ENCODE peak calls at places on chromosomes 2 and 18, in seven cellular contexts. E is neuronal stem cell, F is IMR-90, P is mesendoderm, H is H9, X is H1, Y is mesenchymal stem cell. S is an unnamed sample.

GRCh38 chr18:3383381-3383915 is 66.5 kb upstream of the TGIF1 start:
- DNase-seq in F (no peak), E (peak), H (no peak), X (no peak), Y (peak), P (peak), S (peak)

GRCh38 chr18:58205087-58205779 is 161.2 kb downstream of the NEDD4L start:
- DNase-seq in H (no peak), F (peak), E (no peak), Y (peak), P (no peak), X (no peak), S (peak)

GRCh38 chr18:25284861-25285574 is 66.9 kb downstream of the ZNF521 start:
- DNase-seq in E (no peak), P (peak), Y (peak), F (peak), H (no peak), X (no peak), S (no peak)

GRCh38 chr2:98482362-98482761 is 37.7 kb downstream of the INPP4A start:
- DNase-seq in X (no peak), Y (no peak), F (no peak), H (no peak), E (no peak), P (no peak), S (no peak)

GRCh38 chr2:30847329-30847728 is 40.1 kb upstream of the CAPN13 start:
- DNase-seq in Y (no peak), E (no peak), F (no peak), H (no peak), X (no peak), P (no peak), S (peak)

GRCh38 chr2:235493775-235494715 is at the start of gene AGAP1:
- DNase-seq in X (peak), H (peak), F (peak), Y (peak), E (peak), P (peak), S (peak)

GRCh38 chr2:145253492-145253891 is 733.6 kb upstream of the ZEB2 start:
- DNase-seq in Y (no peak), P (no peak), F (no peak), E (no peak), H (no peak), X (no peak), S (no peak)

GRCh38 chr2:11617527-11617926 is 52.5 kb downstream of the NTSR2 start:
- DNase-seq in X (no peak), P (no peak), F (no peak), H (no peak), Y (no peak), E (no peak), S (no peak)

GRCh38 chr18:577606-578005 is 2.6 kb upstream of the CETN1 start:
- DNase-seq in P (peak), F (no peak), H (no peak), X (no peak), E (no peak), Y (peak), S (no peak)

GRCh38 chr2:211203986-211204385 is 647.6 kb downstream of the CPS1 start:
- DNase-seq in X (no peak), Y (no peak), F (no peak), E (no peak), H (no peak), P (no peak), S (no peak)

GRCh38 chr2:85846411-85846810 is 42.4 kb downstream of the ST3GAL5 start:
- DNase-seq in F (peak), H (no peak), Y (peak), P (no peak), E (no peak), X (no peak), S (peak)

GRCh38 chr2:9710311-9710710 is 79.5 kb upstream of the YWHAQ start:
- DNase-seq in P (no peak), H (no peak), E (no peak), X (no peak), F (no peak), Y (no peak), S (no peak)

GRCh38 chr2:8480936-8481335 is 200.9 kb upstream of the ID2 start:
- DNase-seq in Y (no peak), X (no peak), H (no peak), F (no peak), P (no peak), E (no peak), S (no peak)

GRCh38 chr18:45054595-45054994 is 373.9 kb downstream of the SETBP1 start:
- DNase-seq in F (no peak), H (no peak), Y (no peak), X (no peak), E (no peak), P (no peak), S (peak)

GRCh38 chr18:73774836-73775509 is 372.7 kb downstream of the FBXO15 start:
- DNase-seq in F (no peak), X (no peak), H (peak), E (no peak), Y (no peak), P (peak), S (no peak)

GRCh38 chr2:241011296-241011600 is 12.8 kb downstream of the SNED1 start:
- DNase-seq in Y (no peak), P (no peak), E (no peak), X (no peak), F (no peak), H (peak), S (no peak)

GRCh38 chr2:51997571-51997970 is 965.6 kb upstream of the NRXN1 start:
- DNase-seq in F (no peak), Y (no peak), X (no peak), H (no peak), P (peak), E (no peak), S (peak)

GRCh38 chr18:32937007-32937540 is 164.3 kb upstream of the KLHL14 start:
- DNase-seq in Y (peak), X (no peak), P (no peak), F (no peak), H (no peak), E (no peak), S (no peak)

GRCh38 chr2:74746480-74746879 is 87.4 kb upstream of the HK2 start:
- DNase-seq in X (no peak), F (no peak), E (no peak), P (no peak), H (no peak), Y (no peak), S (peak)

GRCh38 chr2:74743778-74744177 is 89.7 kb downstream of the SEMA4F start:
- DNase-seq in E (no peak), Y (no peak), H (no peak), F (no peak), P (no peak), X (no peak), S (no peak)

GRCh38 chr2:74744731-74745505 is 89.0 kb upstream of the HK2 start:
- DNase-seq in P (no peak), X (no peak), H (no peak), Y (no peak), F (no peak), E (no peak), S (peak)

GRCh38 chr2:74747411-74748080 is 86.4 kb upstream of the HK2 start:
- DNase-seq in X (no peak), P (no peak), E (no peak), F (peak), Y (peak), H (no peak), S (peak)

DNA sequence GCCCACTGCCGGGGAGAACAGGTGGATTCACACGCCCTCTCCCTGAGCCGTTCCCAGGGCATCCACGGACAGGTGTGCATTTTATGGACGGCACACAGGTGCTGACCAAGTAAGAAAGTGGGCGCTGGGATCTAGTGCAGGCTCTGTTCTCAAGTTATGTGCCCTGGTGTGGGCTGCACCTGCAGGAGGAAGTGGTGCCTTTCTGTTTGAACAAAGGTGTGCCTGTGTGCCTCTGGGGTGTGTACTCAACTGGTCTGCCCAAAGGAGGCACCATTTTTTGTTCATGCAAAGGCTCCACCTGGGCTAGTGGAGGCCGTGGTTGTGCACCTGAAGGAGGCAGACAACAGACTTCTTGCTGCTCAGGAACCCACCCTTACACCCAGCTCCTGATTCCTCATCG is 88.2 kb upstream of the HK2 start:
- DNase-seq in Y (no peak), X (no peak), P (no peak), H (no peak), E (no peak), F (no peak), S (no peak)
- H3K23ac ChIP-seq in Y (no peak), X (no peak), P (no peak), H (no peak), E (no peak), F (no peak), S (no peak)

DNA sequence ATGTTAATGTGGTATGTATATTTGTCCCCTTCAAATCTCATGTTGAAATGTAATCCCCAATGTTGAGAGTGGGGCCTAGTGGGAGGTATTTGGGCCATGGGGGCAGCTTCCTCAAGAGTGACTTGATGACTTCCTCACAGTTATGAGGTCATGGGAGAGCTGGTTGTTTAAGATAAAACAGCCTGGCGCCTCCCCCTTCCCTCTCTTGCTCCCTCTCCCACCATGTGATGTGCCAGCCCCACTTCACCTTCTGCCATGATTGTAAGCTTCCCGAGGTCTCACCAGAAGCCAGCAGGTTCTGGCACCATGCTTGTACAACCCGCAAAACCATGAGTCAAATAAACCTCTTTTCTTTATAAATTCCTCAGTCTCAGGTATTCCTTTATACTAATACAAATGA is 258.3 kb upstream of the POU3F3 start:
- DNase-seq in E (no peak), F (no peak), Y (no peak), P (no peak), H (no peak), X (no peak), S (no peak)
- H2BK5ac ChIP-seq in E (no peak), F (no peak), Y (no peak), P (no peak), H (no peak), X (no peak), S (no peak)

GRCh38 chr2:206573793-206574192 is 68.5 kb upstream of the FAM237A start:
- DNase-seq in P (no peak), X (no peak), Y (no peak), F (no peak), H (no peak), E (no peak), S (no peak)

GRCh38 chr2:206572725-206573124 is 69.6 kb upstream of the FAM237A start:
- DNase-seq in X (no peak), Y (no peak), H (no peak), P (no peak), F (peak), E (no peak), S (peak)

GRCh38 chr2:206565666-206566065 is 76.6 kb upstream of the FAM237A start:
- DNase-seq in F (no peak), H (no peak), E (no peak), Y (no peak), X (no peak), P (no peak), S (no peak)

DNA sequence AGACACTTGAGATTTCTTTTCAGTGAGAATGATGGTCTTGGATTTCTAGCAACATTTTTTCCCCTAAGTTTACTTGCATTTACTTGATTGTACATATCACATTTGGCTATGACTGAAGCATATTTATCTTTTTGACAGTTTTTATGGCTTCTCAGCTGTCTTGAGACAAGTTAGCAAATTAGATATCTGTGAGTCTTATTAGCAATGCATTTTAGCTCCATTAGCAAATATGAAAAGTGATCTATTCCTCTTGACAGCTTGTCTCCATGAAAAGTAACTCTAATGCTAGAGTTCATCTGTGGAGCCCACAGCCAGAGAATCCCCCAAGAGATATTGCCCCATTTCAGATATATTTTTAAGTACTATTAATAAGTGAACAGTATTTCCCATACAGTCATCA is 72.1 kb upstream of the FAM237A start:
- DNase-seq in E (no peak), Y (no peak), X (no peak), F (no peak), P (no peak), H (no peak), S (no peak)
- H3K23ac ChIP-seq in E (no peak), Y (no peak), X (no peak), F (no peak), P (no peak), H (no peak), S (no peak)

GRCh38 chr2:36556847-36557246 is 41.1 kb downstream of the FEZ2 start:
- DNase-seq in X (no peak), F (peak), P (no peak), Y (no peak), E (no peak), H (no peak), S (no peak)
- H2BK5ac ChIP-seq in X (no peak), F (peak), P (no peak), Y (no peak), E (no peak), H (no peak), S (no peak)

GRCh38 chr2:210086930-210087329 is 84.3 kb downstream of the KANSL1L start:
- DNase-seq in X (no peak), H (no peak), F (no peak), P (no peak), Y (no peak), E (no peak), S (no peak)

GRCh38 chr2:210094787-210095186 is 76.4 kb downstream of the KANSL1L start:
- DNase-seq in H (no peak), Y (no peak), P (no peak), E (no peak), X (no peak), F (no peak), S (no peak)

DNA sequence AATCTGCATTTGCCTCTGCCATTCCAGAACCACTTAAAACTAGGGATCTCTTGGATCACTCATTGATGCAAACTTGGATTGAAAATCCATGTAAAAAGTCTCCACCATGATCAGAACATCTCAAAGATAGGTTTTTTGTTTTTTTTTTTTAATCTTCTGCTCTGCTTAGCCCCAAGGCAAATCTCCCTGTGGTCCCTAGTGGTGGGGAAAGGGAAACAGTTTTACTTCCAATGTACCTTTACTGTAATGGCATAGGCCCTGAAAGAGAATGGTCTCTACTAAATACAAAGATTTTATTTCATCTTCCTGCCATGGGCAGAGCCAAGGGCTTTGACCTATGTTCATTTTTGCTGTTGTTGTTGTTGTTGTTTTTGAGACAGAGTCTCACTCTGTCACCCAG is 78.4 kb downstream of the KANSL1L start:
- DNase-seq in P (peak), Y (no peak), F (no peak), E (no peak), X (no peak), H (no peak), S (no peak)
- H3K23ac ChIP-seq in P (no peak), Y (no peak), F (no peak), E (no peak), X (no peak), H (no peak), S (no peak)

GRCh38 chr2:219628986-219629901 is 1.8 kb downstream of the SLC4A3 start:
- DNase-seq in E (no peak), X (no peak), Y (no peak), F (no peak), P (no peak), H (no peak), S (no peak)

GRCh38 chr2:219629976-219630695 is 2.7 kb downstream of the SLC4A3 start:
- DNase-seq in H (no peak), F (no peak), X (no peak), Y (no peak), E (no peak), P (no peak), S (no peak)

GRCh38 chr2:219631925-219632757 is 4.7 kb downstream of the SLC4A3 start:
- DNase-seq in X (no peak), P (no peak), F (no peak), E (no peak), Y (no peak), H (peak), S (no peak)

GRCh38 chr2:219631406-219631891 is 4.0 kb downstream of the SLC4A3 start:
- DNase-seq in Y (no peak), X (no peak), P (no peak), E (no peak), H (no peak), F (no peak), S (no peak)

DNA sequence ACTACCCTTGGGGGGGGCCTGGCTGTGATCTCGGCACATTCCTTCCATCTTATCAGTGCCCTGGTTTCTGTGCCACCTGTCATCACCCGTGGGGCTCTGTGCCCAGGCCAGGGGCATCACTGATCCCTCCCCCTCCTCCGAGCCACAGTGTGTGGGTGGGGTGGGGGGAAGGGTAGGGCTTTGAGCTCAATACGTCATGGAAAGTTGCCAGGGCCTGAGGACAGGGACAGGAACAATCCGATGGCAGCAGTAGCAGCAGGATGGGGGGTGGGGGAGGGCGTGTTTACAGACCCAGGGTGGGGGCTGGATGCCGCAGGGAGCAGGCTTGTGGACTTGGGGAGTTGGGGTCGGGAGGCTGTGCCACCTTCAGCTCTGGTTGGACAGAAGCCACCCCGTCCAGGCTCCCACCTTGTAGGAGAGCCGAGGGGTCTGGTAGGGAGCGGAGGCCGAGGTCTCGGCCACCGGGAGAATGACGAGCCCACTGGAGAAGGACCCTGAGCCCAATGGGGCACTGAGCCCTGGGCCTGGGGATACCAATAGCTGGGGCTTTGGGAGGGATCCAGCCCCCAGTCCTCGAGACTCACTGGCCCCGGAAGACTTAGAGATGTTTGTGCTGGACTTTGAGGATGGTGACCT is 3.5 kb downstream of the SLC4A3 start:
- DNase-seq in X (no peak), F (no peak), P (peak), Y (no peak), E (no peak), H (no peak), S (no peak)
- H2BK5ac ChIP-seq in X (no peak), F (no peak), P (no peak), Y (no peak), E (no peak), H (no peak), S (no peak)

GRCh38 chr18:79586436-79587297 is 92.9 kb upstream of the CTDP1 start:
- DNase-seq in Y (no peak), P (no peak), E (no peak), F (no peak), H (peak), X (no peak), S (no peak)

GRCh38 chr18:79588636-79589481 is 90.7 kb upstream of the CTDP1 start:
- DNase-seq in H (no peak), Y (peak), X (peak), P (peak), F (peak), E (peak), S (no peak)

GRCh38 chr18:79587298-79588125 is 92.1 kb upstream of the CTDP1 start:
- DNase-seq in H (peak), F (no peak), X (no peak), E (no peak), Y (no peak), P (no peak), S (no peak)

GRCh38 chr18:79589601-79590091 is 90.0 kb upstream of the CTDP1 start:
- DNase-seq in X (no peak), E (no peak), Y (no peak), P (no peak), F (no peak), H (no peak), S (no peak)

DNA sequence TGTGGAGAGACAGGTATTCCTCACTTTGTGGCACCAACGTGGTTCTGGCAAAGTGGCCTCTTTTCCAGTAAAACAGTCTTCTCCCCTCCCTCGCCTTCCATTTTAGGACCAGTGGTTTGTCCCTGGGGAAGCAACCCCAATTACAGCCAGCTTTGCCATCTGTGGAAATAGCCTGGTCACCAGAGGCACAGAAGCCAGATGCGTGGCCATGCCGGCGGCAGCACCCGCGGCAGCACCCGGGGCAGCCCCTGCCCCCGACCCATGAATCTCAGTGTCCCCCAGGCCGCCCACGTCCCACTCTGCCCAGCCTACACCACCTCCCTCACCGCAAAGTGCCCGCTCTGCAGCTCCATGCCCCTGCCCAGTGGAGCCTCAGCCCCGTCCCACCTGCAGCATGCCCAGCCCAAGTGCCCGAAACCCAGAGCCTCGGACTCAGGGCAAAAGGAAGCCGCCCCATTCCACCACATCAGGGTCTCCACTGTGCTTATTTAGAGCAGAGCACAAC is 91.4 kb upstream of the CTDP1 start:
- DNase-seq in H (no peak), E (no peak), Y (no peak), F (no peak), X (peak), P (no peak), S (no peak)
- H3K23ac ChIP-seq in H (no peak), E (no peak), Y (no peak), F (no peak), X (no peak), P (no peak), S (no peak)

S was measured in trophoblast cell.